ENCODE peak calls at places on chromosome 2, in five cellular contexts. Y is EL; P is stimulated activated CD4-positive, alpha-beta T cell treated with anti-CD3 and anti-CD28 coated beads, Interleukin-12 subunit alpha, Interleukin-12 subunit beta, amount 100 ng/mL, for 48 hours; O is OCI-M1; R is NCI-H774. X is an unnamed sample.
A peak's percentile ranks its signal among the peaks of the same experiment; 100 is the strongest.

GRCh38 chr2:43222472-43223146 is 3.8 kb downstream of the ZFP36L2 start:
- DNase-seq in R (no peak), Y (peak; percentile 32), P (no peak), O (peak; percentile 72), X (peak; percentile 34)

GRCh38 chr2:171307560-171307959 is 126.2 kb downstream of the METTL8 start:
- DNase-seq in O (no peak), Y (no peak), R (no peak), P (no peak), X (no peak)

GRCh38 chr2:119198267-119198840 is 25.3 kb upstream of the STEAP3 start:
- DNase-seq in Y (peak; percentile 64), R (no peak), P (no peak), O (peak; percentile 4), X (no peak)

GRCh38 chr2:148546270-148546669 is 98.3 kb upstream of the EPC2 start:
- DNase-seq in Y (peak; percentile 22), R (no peak), O (peak; percentile 36), P (no peak), X (no peak)

GRCh38 chr2:157404363-157404762 is 39.5 kb downstream of the CYTIP start:
- DNase-seq in P (no peak), O (no peak), Y (peak; percentile 6), R (no peak), X (no peak)

GRCh38 chr2:185255566-185255965 is 483.0 kb upstream of the FSIP2 start:
- DNase-seq in P (no peak), O (peak; percentile 22), Y (peak; percentile 3), R (no peak), X (no peak)

GRCh38 chr2:14907014-14907612 is 274.6 kb downstream of the LRATD1 start:
- DNase-seq in P (no peak), Y (no peak), O (peak; percentile 44), R (no peak), X (peak; percentile 56)

GRCh38 chr2:128424406-128424805 is 105.7 kb upstream of the HS6ST1 start:
- DNase-seq in Y (no peak), R (no peak), O (no peak), P (no peak), X (no peak)

GRCh38 chr2:43305006-43305405 is 78.6 kb upstream of the ZFP36L2 start:
- DNase-seq in P (no peak), O (no peak), R (no peak), Y (no peak), X (no peak)

GRCh38 chr2:64675860-64676259 is 22.1 kb upstream of the SERTAD2 start:
- DNase-seq in R (no peak), Y (no peak), P (peak; percentile 69), O (no peak), X (no peak)

GRCh38 chr2:149331023-149331400 is 625 bp downstream of the LYPD6 start:
- DNase-seq in O (no peak), P (no peak), R (no peak), Y (no peak), X (no peak)

GRCh38 chr2:197073701-197074433 is 147.4 kb upstream of the PGAP1 start:
- DNase-seq in P (no peak), O (no peak), Y (no peak), R (no peak), X (no peak)

GRCh38 chr2:85988210-85988913 is 99.6 kb upstream of the ST3GAL5 start:
- DNase-seq in O (no peak), R (no peak), P (no peak), Y (no peak), X (no peak)

GRCh38 chr2:161223139-161223732 is 63.0 kb downstream of the TANK start:
- DNase-seq in Y (peak; percentile 51), P (peak; percentile 35), O (peak; percentile 61), R (peak; percentile 7), X (peak; percentile 21)

GRCh38 chr2:240834377-240834975 is 14.5 kb upstream of the KIF1A start:
- DNase-seq in Y (no peak), O (no peak), P (no peak), R (no peak), X (no peak)

GRCh38 chr2:24265212-24265611 is 90.4 kb downstream of the FAM228A start:
- DNase-seq in O (no peak), R (no peak), Y (no peak), P (no peak), X (no peak)

GRCh38 chr2:23904215-23904614 is 22.7 kb downstream of the ATAD2B start:
- DNase-seq in Y (no peak), P (no peak), R (no peak), O (no peak), X (no peak)

GRCh38 chr2:172103471-172104292 is 982 bp upstream of the DLX2 start:
- DNase-seq in P (peak; percentile 82), Y (peak; percentile 87), R (peak; percentile 85), O (peak; percentile 93), X (peak; percentile 91)

GRCh38 chr2:20507711-20508110 is 60.8 kb downstream of the RHOB start:
- DNase-seq in R (no peak), O (no peak), Y (no peak), P (no peak), X (no peak)

GRCh38 chr2:187529977-187530721 is 24.1 kb downstream of the TFPI start:
- DNase-seq in O (no peak), Y (no peak), R (no peak), P (no peak), X (no peak)

GRCh38 chr2:3730646-3731045 is 27.3 kb downstream of the DCDC2C start:
- DNase-seq in Y (peak; percentile 65), R (no peak), P (no peak), O (no peak), X (no peak)

GRCh38 chr2:201269764-201270163 is 9.4 kb downstream of the CASP8 start:
- DNase-seq in Y (no peak), P (no peak), O (no peak), R (peak; percentile 31), X (no peak)

GRCh38 chr2:58650781-58651180 is 409.7 kb upstream of the FANCL start:
- DNase-seq in Y (no peak), O (no peak), P (no peak), R (no peak), X (no peak)

GRCh38 chr2:238693337-238694093 is 154.4 kb upstream of the TWIST2 start:
- DNase-seq in Y (no peak), R (no peak), O (no peak), P (no peak), X (no peak)

GRCh38 chr2:118845843-118846666 is 1.4 kb downstream of the EN1 start:
- DNase-seq in P (no peak), O (no peak), Y (no peak), R (no peak), X (no peak)

GRCh38 chr2:99635710-99636431 is 146.1 kb upstream of the REV1 start:
- DNase-seq in Y (no peak), O (no peak), R (no peak), P (no peak), X (no peak)

GRCh38 chr2:26754972-26755670 is 9.0 kb upstream of the SLC35F6 start:
- DNase-seq in R (no peak), Y (no peak), P (no peak), O (peak; percentile 37), X (peak; percentile 65)

GRCh38 chr2:113887393-113887792 is 2.5 kb upstream of the ACTR3 start:
- DNase-seq in O (no peak), P (no peak), R (no peak), Y (no peak), X (no peak)

GRCh38 chr2:182381225-182381624 is 45.6 kb downstream of the PDE1A start:
- DNase-seq in P (no peak), O (no peak), Y (no peak), R (no peak), X (no peak)

GRCh38 chr2:10161206-10161931 is 38.8 kb downstream of the RRM2 start:
- DNase-seq in R (peak; percentile 19), O (no peak), Y (no peak), P (no peak), X (no peak)

GRCh38 chr2:204749319-204749718 is 204.0 kb downstream of the PARD3B start:
- DNase-seq in O (peak; percentile 29), Y (peak; percentile 78), P (no peak), R (no peak), X (no peak)

GRCh38 chr2:57516740-57517340 is 529.8 kb upstream of the VRK2 start:
- DNase-seq in O (peak; percentile 77), P (no peak), Y (peak; percentile 54), R (peak; percentile 68), X (peak; percentile 87)

GRCh38 chr2:151326532-151326931 is 30.9 kb upstream of the TNFAIP6 start:
- DNase-seq in P (no peak), R (no peak), O (no peak), Y (no peak), X (no peak)

X was measured in NCI-H510A treated with DMSO at 0.1 percent for 48 hours.